ENCODE peak calls at places on chromosomes 3 and 15, in five cellular contexts. Z is lower lobe of right lung; C is left cardiac atrium; H is stimulated activated CD8-positive, alpha-beta memory T cell treated with anti-CD3 and anti-CD28 coated beads, Interleukin-2, amount 100 ng/mL, for 48 hours; R is left ventricle myocardium superior. V is an unnamed sample.

GRCh38 chr3:45942051-45942825 is 1.0 kb upstream of the CXCR6 start:
- DNase-seq in Z (no peak), C (no peak), H (no peak), R (peak), V (peak)

GRCh38 chr3:54954019-54954418 is 26.2 kb upstream of the LRTM1 start:
- DNase-seq in Z (no peak), C (no peak), H (no peak), R (peak), V (no peak)

GRCh38 chr15:42591238-42591936 is 16.0 kb downstream of the STARD9 start:
- DNase-seq in Z (no peak), C (no peak), H (no peak), R (no peak), V (no peak)

GRCh38 chr3:124592658-124593441 is 137.4 kb upstream of the UMPS start:
- DNase-seq in Z (peak), C (no peak), H (no peak), R (no peak), V (no peak)

GRCh38 chr15:70976856-70977255 is 84.2 kb downstream of the LRRC49 start:
- DNase-seq in Z (no peak), C (no peak), H (no peak), R (no peak), V (no peak)

GRCh38 chr15:81768773-81769172 is 277.0 kb downstream of the MEX3B start:
- DNase-seq in Z (no peak), C (no peak), H (no peak), R (no peak), V (no peak)

GRCh38 chr15:88688394-88688933 is 49.6 kb downstream of the ISG20 start:
- DNase-seq in Z (no peak), C (no peak), H (no peak), R (no peak), V (no peak)

GRCh38 chr15:56168394-56168793 is 75.3 kb downstream of the RFX7 start:
- DNase-seq in Z (no peak), C (no peak), H (no peak), R (no peak), V (no peak)

GRCh38 chr15:71136159-71137137 is 21.2 kb downstream of the THSD4 start:
- DNase-seq in Z (no peak), C (peak), H (no peak), R (no peak), V (no peak)

GRCh38 chr15:67080900-67081431 is 15.6 kb downstream of the SMAD3 start:
- DNase-seq in Z (peak), C (peak), H (peak), R (peak), V (peak)

GRCh38 chr15:41930221-41930866 is 36.5 kb upstream of the SPTBN5 start:
- DNase-seq in Z (peak), C (peak), H (no peak), R (peak), V (no peak)

GRCh38 chr3:117606860-117607259 is 897.3 kb downstream of the TUSC7 start:
- DNase-seq in Z (no peak), C (no peak), H (no peak), R (no peak), V (no peak)

GRCh38 chr3:52495777-52496602 is 852 bp downstream of the STAB1 start:
- DNase-seq in Z (no peak), C (peak), H (no peak), R (no peak), V (no peak)

GRCh38 chr3:196220587-196220986 is 4.3 kb downstream of the SLC51A start:
- DNase-seq in Z (peak), C (no peak), H (no peak), R (no peak), V (no peak)

GRCh38 chr15:60396964-60397771 is 618 bp downstream of the ANXA2 start:
- DNase-seq in Z (peak), C (peak), H (peak), R (peak), V (peak)

GRCh38 chr15:70867911-70868467 is 14.0 kb upstream of the LARP6 start:
- DNase-seq in Z (no peak), C (no peak), H (no peak), R (peak), V (peak)